ENCODE peak calls at places on chromosomes 1 and 21, in five cellular contexts. U is sigmoid colon, O is left ventricle myocardium inferior, D is GM04504, N is NCI-H1694 treated with DMSO at 0.1 percent for 48 hours. J is an unnamed sample.
A peak's percentile ranks its signal among the peaks of the same experiment; 100 is the strongest.

GRCh38 chr1:67755619-67756018 is 70.6 kb downstream of the GADD45A start:
- DNase-seq in N (no peak), D (no peak), O (no peak), U (no peak), J (no peak)

GRCh38 chr1:159089184-159089791 is 12.7 kb upstream of the AIM2 start:
- DNase-seq in N (no peak), O (no peak), D (no peak), U (no peak), J (no peak)

GRCh38 chr21:46368533-46369285 is 44.8 kb downstream of the PCNT start:
- DNase-seq in O (no peak), D (no peak), U (no peak), N (no peak), J (no peak)

GRCh38 chr21:33663241-33663640 is 20.9 kb downstream of the ITSN1 start:
- DNase-seq in O (no peak), D (no peak), N (no peak), U (no peak), J (no peak)

GRCh38 chr1:164836614-164837018 is 277.6 kb downstream of the PBX1 start:
- DNase-seq in D (no peak), N (no peak), U (no peak), O (no peak), J (no peak)

GRCh38 chr21:36694041-36694515 is 4.8 kb upstream of the SIM2 start:
- DNase-seq in O (no peak), U (no peak), D (no peak), N (no peak), J (no peak)

GRCh38 chr1:28507646-28508434 is 2.0 kb downstream of the RCC1 start:
- DNase-seq in D (no peak), O (no peak), U (no peak), N (no peak), J (no peak)

GRCh38 chr1:4877426-4877825 is 223.0 kb downstream of the AJAP1 start:
- DNase-seq in O (no peak), N (no peak), D (no peak), U (no peak), J (no peak)

GRCh38 chr21:14670409-14670808 is 124.3 kb upstream of the SAMSN1 start:
- DNase-seq in N (no peak), O (no peak), U (no peak), D (no peak), J (no peak)

GRCh38 chr1:229298420-229298819 is 27.5 kb downstream of the RAB4A start:
- DNase-seq in D (no peak), U (no peak), O (no peak), N (no peak), J (no peak)

GRCh38 chr1:204867203-204867602 is 3.5 kb upstream of the NFASC start:
- DNase-seq in N (no peak), O (no peak), D (no peak), U (no peak), J (no peak)

GRCh38 chr1:11691302-11691914 is at the start of gene DRAXIN:
- DNase-seq in O (no peak), N (peak; percentile 28), D (no peak), U (no peak), J (no peak)

GRCh38 chr1:24903011-24903461 is 27.0 kb downstream of the RUNX3 start:
- DNase-seq in O (no peak), U (no peak), D (no peak), N (no peak), J (no peak)